ENCODE peak calls at places on chromosomes 12 and 14, in seven cellular contexts. S, B, O, C, N, W and Y are unnamed samples.

GRCh38 chr12:53055471-53056266 is 5.8 kb downstream of the TNS2 start:
- DNase-seq in S (no peak), B (no peak), O (peak; percentile 45), C (no peak), N (no peak), W (no peak), Y (peak; percentile 49)

GRCh38 chr12:88011755-88012154 is 17.4 kb downstream of the C12orf50 start:
- DNase-seq in S (no peak), B (no peak), O (no peak), C (no peak), N (no peak), W (no peak), Y (no peak)

GRCh38 chr14:99887407-99887806 is 94.2 kb downstream of the EML1 start:
- DNase-seq in S (no peak), B (no peak), O (no peak), C (no peak), N (no peak), W (no peak), Y (no peak)

GRCh38 chr12:112978163-112979081 is at the start of gene OAS2:
- DNase-seq in S (no peak), B (peak; percentile 15), O (peak; percentile 94), C (peak; percentile 60), N (peak; percentile 48), W (peak; percentile 40), Y (no peak)

GRCh38 chr12:89350661-89351488 is 1.4 kb downstream of the DUSP6 start:
- DNase-seq in S (no peak), B (peak; percentile 41), O (peak; percentile 54), C (no peak), N (no peak), W (peak; percentile 36), Y (no peak)

GRCh38 chr12:80838708-80839107 is 99.0 kb downstream of the LIN7A start:
- DNase-seq in S (no peak), B (peak; percentile 68), O (no peak), C (no peak), N (no peak), W (no peak), Y (no peak)

GRCh38 chr12:76922821-76923315 is 44.0 kb upstream of the CSRP2 start:
- DNase-seq in S (no peak), B (no peak), O (no peak), C (no peak), N (no peak), W (no peak), Y (no peak)

GRCh38 chr12:105705765-105706164 is 375.3 kb downstream of the C12orf75 start:
- DNase-seq in S (no peak), B (peak; percentile 67), O (peak; percentile 54), C (no peak), N (peak; percentile 58), W (no peak), Y (peak; percentile 6)

GRCh38 chr14:71466251-71466650 is 466.0 kb upstream of the RGS6 start:
- DNase-seq in S (no peak), B (no peak), O (no peak), C (no peak), N (no peak), W (no peak), Y (no peak)

GRCh38 chr14:41047763-41048162 is 558.9 kb upstream of the LRFN5 start:
- DNase-seq in S (no peak), B (no peak), O (no peak), C (no peak), N (no peak), W (no peak), Y (no peak)

GRCh38 chr12:119672194-119672593 is 4.3 kb downstream of the PRKAB1 start:
- DNase-seq in S (no peak), B (no peak), O (no peak), C (no peak), N (no peak), W (no peak), Y (no peak)

GRCh38 chr12:104670439-104671406 is 214.0 kb downstream of the CHST11 start:
- DNase-seq in S (no peak), B (no peak), O (no peak), C (no peak), N (no peak), W (no peak), Y (no peak)

GRCh38 chr14:56057071-56057865 is 60.9 kb upstream of the PELI2 start:
- DNase-seq in S (no peak), B (peak; percentile 62), O (no peak), C (no peak), N (no peak), W (no peak), Y (no peak)

GRCh38 chr12:107349839-107350238 is 256.5 kb upstream of the CRY1 start:
- DNase-seq in S (no peak), B (no peak), O (no peak), C (no peak), N (no peak), W (no peak), Y (no peak)

GRCh38 chr14:93538411-93538810 is 107.7 kb downstream of the UNC79 start:
- DNase-seq in S (no peak), B (peak; percentile 6), O (no peak), C (no peak), N (no peak), W (no peak), Y (no peak)

GRCh38 chr14:64758025-64758521 is 53.8 kb downstream of the PLEKHG3 start:
- DNase-seq in S (peak; percentile 61), B (peak; percentile 88), O (no peak), C (no peak), N (peak; percentile 42), W (no peak), Y (peak; percentile 52)

GRCh38 chr12:121801601-121802484 is 2.0 kb upstream of the SETD1B start:
- DNase-seq in S (no peak), B (peak; percentile 43), O (no peak), C (no peak), N (no peak), W (no peak), Y (no peak)

DNA sequence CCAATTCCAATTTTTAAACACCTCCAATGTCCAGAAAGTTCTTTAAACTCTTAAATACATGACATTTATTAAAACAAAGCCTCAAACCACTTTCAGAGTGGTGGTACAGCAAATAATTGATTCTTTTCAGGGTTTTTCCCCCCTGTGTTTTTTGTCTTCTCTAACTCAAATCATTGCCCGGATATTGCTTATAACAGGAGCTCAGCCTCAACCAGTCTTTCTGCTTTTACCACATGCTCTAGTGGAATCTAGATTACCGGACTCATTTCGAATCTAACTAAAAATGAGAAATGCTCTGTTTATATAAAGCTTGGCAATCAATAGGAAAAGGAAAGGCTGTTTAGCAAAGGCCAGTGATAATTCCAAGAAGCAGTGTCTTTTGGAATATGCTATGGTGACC is 161.5 kb downstream of the ETV6 start:
- DNase-seq in S (no peak), B (peak; percentile 14), O (no peak), C (no peak), N (no peak), W (no peak), Y (no peak)
- H3K27ac ChIP-seq in S (no peak overlapping the region), B (no peak overlapping the region), O (no peak overlapping the region), C (peak overlapping the region; percentile 90), N (no peak overlapping the region), W (peak overlapping the region; percentile 87), Y (no peak overlapping the region)

GRCh38 chr14:47539065-47539464 is 136.3 kb downstream of the MDGA2 start:
- DNase-seq in S (no peak), B (peak; percentile 3), O (no peak), C (no peak), N (peak; percentile 8), W (no peak), Y (no peak)
- TF ChIP-seq CTCF in S (peak; percentile 53), B (no peak), O (no peak), C (no peak), N (peak; percentile 54), W (peak; percentile 48), Y (no peak)

GRCh38 chr12:124676725-124677462 is 109.5 kb upstream of the NCOR2 start:
- DNase-seq in S (no peak), B (no peak), O (no peak), C (no peak), N (no peak), W (no peak), Y (no peak)

GRCh38 chr12:124674937-124675336 is 107.5 kb upstream of the NCOR2 start:
- DNase-seq in S (no peak), B (no peak), O (no peak), C (no peak), N (no peak), W (no peak), Y (no peak)

GRCh38 chr12:124677552-124678356 is 110.3 kb upstream of the NCOR2 start:
- DNase-seq in S (no peak), B (no peak), O (no peak), C (no peak), N (no peak), W (no peak), Y (no peak)

GRCh38 chr12:124673881-124674617 is 106.6 kb upstream of the NCOR2 start:
- DNase-seq in S (no peak), B (peak; percentile 41), O (no peak), C (no peak), N (no peak), W (no peak), Y (no peak)

DNA sequence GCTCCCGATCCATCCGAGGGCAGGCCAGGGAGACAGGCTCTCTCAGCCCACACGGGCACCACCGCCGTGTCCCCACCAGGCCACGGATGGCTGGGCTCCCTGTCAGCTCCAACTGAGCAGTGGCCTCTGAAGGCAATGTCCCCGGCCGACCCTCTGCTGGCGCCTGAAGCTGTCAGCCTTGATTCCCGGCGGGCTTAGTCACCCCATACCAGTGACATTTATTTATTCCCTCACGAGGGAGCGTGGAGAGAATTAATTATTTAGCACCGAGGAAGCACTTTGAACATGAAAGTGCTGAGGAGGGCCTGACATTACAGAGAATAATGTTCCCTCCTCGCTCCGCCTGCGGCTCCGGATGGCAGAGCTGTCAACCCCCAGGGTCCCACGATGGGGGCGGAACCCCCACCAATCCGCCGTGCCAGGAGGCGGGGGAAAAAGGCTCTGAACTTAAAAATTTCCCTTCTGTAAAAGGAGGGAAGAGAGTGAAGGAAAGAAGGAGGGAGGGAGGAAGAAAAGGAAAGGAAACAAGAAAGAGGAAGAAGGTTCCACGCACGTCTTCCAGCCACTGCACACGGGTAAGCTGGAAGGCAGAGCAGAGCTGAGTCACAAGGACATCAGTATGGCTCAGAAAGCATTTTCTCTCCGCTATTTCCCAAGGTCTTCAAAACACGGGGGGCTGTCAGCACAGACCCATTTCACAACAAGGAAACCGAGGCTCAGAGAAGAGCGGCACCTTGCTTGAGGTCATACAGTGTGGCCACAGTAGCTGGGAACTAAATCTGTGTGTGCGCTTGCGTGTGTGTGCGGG is 108.7 kb upstream of the NCOR2 start:
- DNase-seq in S (no peak), B (peak; percentile 72), O (no peak), C (no peak), N (no peak), W (no peak), Y (no peak)
- H3K4me3 ChIP-seq in S (no peak overlapping the region), B (no peak overlapping the region), O (no peak overlapping the region), C (no peak overlapping the region), N (no peak overlapping the region), W (peak overlapping the region; percentile 15), Y (no peak overlapping the region)

DNA sequence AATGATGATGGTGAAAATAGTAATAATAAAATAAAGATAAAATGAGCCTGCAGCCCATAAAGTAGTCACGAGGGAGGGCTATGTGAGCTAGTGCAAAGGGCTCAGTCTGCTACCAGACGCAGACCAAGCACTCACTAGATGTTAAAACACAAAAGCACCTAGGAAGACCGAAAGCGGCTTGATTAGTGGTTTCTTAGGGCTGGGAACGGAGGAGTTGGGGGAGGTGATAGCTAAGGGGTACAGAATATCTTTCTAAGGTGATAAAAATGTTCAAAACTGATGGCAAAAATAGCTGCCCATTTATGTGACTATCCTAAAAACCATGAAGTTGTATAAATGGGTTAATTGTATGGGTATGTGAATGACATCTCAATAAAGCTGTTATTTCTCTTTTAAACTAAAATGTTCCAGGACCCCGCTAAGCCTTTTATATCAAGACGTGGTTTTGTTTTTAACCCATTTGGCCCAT is 39.6 kb downstream of the ACTN1 start:
- DNase-seq in S (no peak), B (no peak), O (no peak), C (no peak), N (no peak), W (no peak), Y (no peak)
- H3K27ac ChIP-seq in S (peak overlapping the region; percentile 98), B (peak overlapping the region; percentile 68), O (peak overlapping the region; percentile 72), C (peak overlapping the region; percentile 94), N (peak overlapping the region; percentile 90), W (peak overlapping the region; percentile 87), Y (peak overlapping the region; percentile 90)